ENCODE peak calls at places on chromosome X, in eight cellular contexts. L is BJ, R is glutamatergic neuron, G is astrocyte of the spinal cord, K is transverse colon, H is tibial nerve, T is HFF-Myc, S is cardiac muscle cell. D is an unnamed sample.

GRCh38 chrX:107672955-107673378 is 44.7 kb downstream of the PRPS1 start:
- DNase-seq in L (peak), R (peak), G (peak), K (peak), H (peak), T (no peak), S (peak), D (peak)

GRCh38 chrX:41881166-41881565 is 42.2 kb downstream of the CASK start:
- DNase-seq in L (no peak), R (no peak), G (no peak), K (no peak), H (no peak), T (no peak), S (no peak), D (no peak)

GRCh38 chrX:54495814-54496516 is at the start of gene FGD1:
- DNase-seq in L (no peak), R (peak), G (peak), K (peak), H (peak), T (no peak), S (peak), D (no peak)

GRCh38 chrX:150763810-150764209 is 70.6 kb downstream of the MTMR1 start:
- DNase-seq in L (no peak), R (no peak), G (no peak), K (no peak), H (no peak), T (no peak), S (no peak), D (peak)

GRCh38 chrX:133670394-133670793 is 255.1 kb upstream of the GPC4 start:
- DNase-seq in L (no peak), R (no peak), G (peak), K (no peak), H (no peak), T (no peak), S (peak), D (no peak)

GRCh38 chrX:33045245-33045644 is 166.1 kb downstream of the DMD start:
- DNase-seq in L (no peak), R (no peak), G (no peak), K (no peak), H (no peak), T (no peak), S (no peak), D (no peak)

GRCh38 chrX:100895365-100896075 is 21.4 kb upstream of the NOX1 start:
- DNase-seq in L (no peak), R (peak), G (peak), K (peak), H (no peak), T (no peak), S (peak), D (no peak)

GRCh38 chrX:110847334-110847733 is 51.7 kb upstream of the CHRDL1 start:
- DNase-seq in L (no peak), R (no peak), G (peak), K (no peak), H (no peak), T (no peak), S (peak), D (no peak)

GRCh38 chrX:1807301-1807731 is 192.5 kb downstream of the ASMT start:
- DNase-seq in L (peak), R (peak), G (peak), K (no peak), H (no peak), T (no peak), S (peak), D (no peak)

GRCh38 chrX:95662200-95662599 is 1022.4 kb upstream of the DIAPH2 start:
- DNase-seq in L (no peak), R (no peak), G (no peak), K (no peak), H (no peak), T (no peak), S (no peak), D (no peak)

GRCh38 chrX:318739-319578 is at the start of gene GTPBP6:
- DNase-seq in L (peak), R (peak), G (peak), K (peak), H (peak), T (peak), S (peak), D (peak)

GRCh38 chrX:55489315-55490009 is at the start of gene USP51:
- DNase-seq in L (no peak), R (peak), G (peak), K (peak), H (peak), T (no peak), S (peak), D (peak)

GRCh38 chrX:19064175-19064574 is 58.1 kb downstream of the ADGRG2 start:
- DNase-seq in L (no peak), R (no peak), G (peak), K (no peak), H (no peak), T (no peak), S (no peak), D (no peak)

GRCh38 chrX:132615396-132616131 is 126.7 kb upstream of the MBNL3 start:
- DNase-seq in L (no peak), R (peak), G (peak), K (peak), H (no peak), T (no peak), S (peak), D (no peak)

GRCh38 chrX:152245231-152245630 is 106.9 kb upstream of the MAGEA10 start:
- DNase-seq in L (no peak), R (no peak), G (peak), K (no peak), H (no peak), T (no peak), S (no peak), D (no peak)

GRCh38 chrX:136816970-136817369 is 36.2 kb upstream of the ARHGEF6 start:
- DNase-seq in L (no peak), R (no peak), G (peak), K (no peak), H (no peak), T (no peak), S (no peak), D (no peak)

GRCh38 chrX:13000311-13000811 is 25.5 kb downstream of the TMSB4X start:
- DNase-seq in L (no peak), R (no peak), G (no peak), K (no peak), H (no peak), T (no peak), S (no peak), D (no peak)

GRCh38 chrX:7060444-7060843 is 87.1 kb upstream of the STS start:
- DNase-seq in L (no peak), R (no peak), G (no peak), K (no peak), H (no peak), T (no peak), S (no peak), D (no peak)

GRCh38 chrX:72255445-72255844 is 16.6 kb upstream of the ERCC6L start:
- DNase-seq in L (no peak), R (peak), G (no peak), K (no peak), H (no peak), T (no peak), S (no peak), D (no peak)

GRCh38 chrX:46791927-46792825 is 33.3 kb upstream of the SLC9A7 start:
- DNase-seq in L (peak), R (no peak), G (peak), K (no peak), H (no peak), T (peak), S (no peak), D (no peak)

GRCh38 chrX:134932528-134933217 is 58.1 kb upstream of the SMIM10 start:
- DNase-seq in L (no peak), R (no peak), G (peak), K (no peak), H (no peak), T (no peak), S (no peak), D (no peak)

GRCh38 chrX:147342197-147342596 is 527.7 kb upstream of the CXorf51A start:
- DNase-seq in L (no peak), R (no peak), G (no peak), K (no peak), H (no peak), T (no peak), S (no peak), D (no peak)

GRCh38 chrX:149937881-149938426 is 337 bp downstream of the EOLA2 start:
- DNase-seq in L (no peak), R (peak), G (peak), K (peak), H (no peak), T (no peak), S (no peak), D (no peak)

GRCh38 chrX:9315086-9315485 is 149.8 kb upstream of the TBL1X start:
- DNase-seq in L (no peak), R (no peak), G (no peak), K (no peak), H (no peak), T (no peak), S (no peak), D (no peak)

GRCh38 chrX:85379174-85379907 is at the start of gene POF1B:
- DNase-seq in L (no peak), R (no peak), G (no peak), K (peak), H (no peak), T (no peak), S (no peak), D (no peak)

GRCh38 chrX:34365482-34365881 is 233.4 kb upstream of the FAM47A start:
- DNase-seq in L (no peak), R (no peak), G (peak), K (no peak), H (no peak), T (no peak), S (peak), D (no peak)

GRCh38 chrX:71315917-71316316 is 14.4 kb downstream of the ITGB1BP2 start:
- DNase-seq in L (peak), R (no peak), G (peak), K (no peak), H (no peak), T (no peak), S (no peak), D (no peak)

GRCh38 chrX:51608071-51608470 is 10.6 kb downstream of the CENPVL3 start:
- DNase-seq in L (no peak), R (no peak), G (no peak), K (no peak), H (no peak), T (no peak), S (no peak), D (no peak)

GRCh38 chrX:153708415-153708814 is 15.8 kb downstream of the BCAP31 start:
- DNase-seq in L (peak), R (peak), G (peak), K (peak), H (no peak), T (peak), S (peak), D (peak)

GRCh38 chrX:33726281-33727160 is 405.6 kb downstream of the FAM47A start:
- DNase-seq in L (no peak), R (no peak), G (no peak), K (no peak), H (no peak), T (no peak), S (peak), D (no peak)

GRCh38 chrX:133661962-133662839 is 246.9 kb upstream of the GPC4 start:
- DNase-seq in L (no peak), R (no peak), G (peak), K (no peak), H (no peak), T (no peak), S (no peak), D (no peak)

GRCh38 chrX:63275127-63275526 is 76.0 kb downstream of the SPIN4 start:
- DNase-seq in L (no peak), R (peak), G (no peak), K (peak), H (no peak), T (no peak), S (peak), D (no peak)
- TF ChIP-seq CTCF in L (peak), R (peak), G (peak), K (peak), H (peak), T (peak), S (peak), D (peak)

DNA sequence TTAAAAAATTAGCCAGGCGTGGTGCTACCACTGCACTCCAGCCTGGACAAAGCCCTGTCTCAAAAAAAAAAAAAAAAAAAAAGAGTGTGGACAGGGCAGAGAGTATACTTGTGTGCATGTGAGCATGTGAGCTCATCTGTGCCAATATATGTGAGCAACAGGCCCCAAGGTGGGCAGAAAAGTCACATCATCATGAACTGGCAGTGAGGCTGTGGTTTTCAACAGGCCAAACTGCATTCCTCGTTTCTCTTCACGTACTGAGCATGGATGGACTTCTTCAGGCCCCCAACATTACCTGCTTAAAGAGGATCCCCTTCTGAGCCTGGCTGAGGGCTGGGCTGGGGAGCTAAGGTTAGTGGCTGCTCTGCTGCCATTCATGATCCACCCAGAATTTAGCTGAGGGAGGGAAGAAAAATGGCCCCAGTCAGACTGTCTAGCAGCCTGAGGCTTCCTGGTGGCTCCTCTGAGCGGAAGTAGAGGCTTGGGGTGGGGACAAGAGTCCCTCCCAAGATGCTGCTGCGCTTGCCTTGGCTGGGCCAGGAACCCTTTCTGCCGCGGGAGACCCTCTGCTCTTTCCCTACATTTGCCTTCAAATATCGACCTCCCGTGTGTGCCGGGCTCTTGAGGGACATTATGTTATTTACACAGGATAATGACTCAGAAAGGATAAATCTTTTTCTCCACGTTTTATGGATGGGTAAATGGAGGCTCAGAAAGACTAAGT is 55.0 kb downstream of the DIPK2B start:
- DNase-seq in L (no peak), R (no peak), G (no peak), K (no peak), H (no peak), T (no peak), S (no peak), D (no peak)
- TF ChIP-seq CTCF in L (no peak), R (no peak), G (no peak), K (no peak), H (no peak), T (no peak), S (no peak), D (no peak)

GRCh38 chrX:38770152-38770551 is 31.1 kb upstream of the MID1IP1 start:
- DNase-seq in L (no peak), R (no peak), G (no peak), K (no peak), H (no peak), T (no peak), S (no peak), D (no peak)

GRCh38 chrX:38768079-38768478 is 33.2 kb upstream of the MID1IP1 start:
- DNase-seq in L (no peak), R (no peak), G (peak), K (no peak), H (no peak), T (no peak), S (no peak), D (no peak)
- TF ChIP-seq CTCF in L (peak), R (no peak), G (no peak), K (no peak), H (peak), T (peak), S (peak), D (no peak)

DNA sequence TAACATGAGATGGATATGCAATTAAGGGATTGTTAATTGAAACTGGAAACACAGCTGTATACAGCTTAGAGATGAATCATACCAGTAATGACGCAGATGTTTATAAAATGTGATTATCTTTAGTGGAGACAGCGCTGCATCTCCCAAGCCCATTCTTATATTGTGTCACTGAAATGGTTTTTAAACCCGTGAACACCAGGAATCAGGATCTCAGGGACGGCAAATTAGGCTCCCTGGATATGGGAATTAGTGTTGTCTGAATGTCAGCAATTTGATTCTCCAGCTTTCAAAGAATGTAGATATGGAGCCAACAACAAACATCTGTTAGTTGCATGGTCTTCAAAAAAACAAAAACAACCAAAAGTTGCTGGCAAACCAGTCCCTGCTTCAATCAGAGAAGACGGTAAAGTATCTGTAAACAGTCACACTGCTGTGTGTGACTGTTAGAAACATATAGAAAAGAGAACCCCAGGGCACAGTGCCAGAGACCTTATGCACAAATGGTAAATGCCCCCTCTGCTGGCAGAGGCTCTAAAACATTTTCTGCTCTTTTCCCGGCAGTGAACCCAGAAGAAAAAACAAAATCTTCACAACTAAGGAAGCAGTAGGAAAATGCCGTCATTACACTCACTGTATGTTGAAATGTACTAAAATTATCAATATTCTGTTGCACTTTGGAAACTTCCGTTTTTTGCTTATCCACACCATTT is 351.9 kb upstream of the FTHL17 start:
- DNase-seq in L (peak), R (no peak), G (peak), K (peak), H (peak), T (peak), S (peak), D (no peak)
- TF ChIP-seq CTCF in L (peak), R (peak), G (peak), K (no peak), H (peak), T (peak), S (peak), D (peak)

GRCh38 chrX:119853449-119853848 is 686 bp upstream of the UPF3B start:
- DNase-seq in L (no peak), R (no peak), G (no peak), K (peak), H (no peak), T (no peak), S (no peak), D (no peak)

GRCh38 chrX:119852410-119853353 is at the start of gene UPF3B:
- DNase-seq in L (peak), R (peak), G (peak), K (peak), H (peak), T (peak), S (peak), D (peak)
- TF ChIP-seq CTCF in L (peak), R (no peak), G (no peak), K (no peak), H (no peak), T (no peak), S (no peak), D (peak)

DNA sequence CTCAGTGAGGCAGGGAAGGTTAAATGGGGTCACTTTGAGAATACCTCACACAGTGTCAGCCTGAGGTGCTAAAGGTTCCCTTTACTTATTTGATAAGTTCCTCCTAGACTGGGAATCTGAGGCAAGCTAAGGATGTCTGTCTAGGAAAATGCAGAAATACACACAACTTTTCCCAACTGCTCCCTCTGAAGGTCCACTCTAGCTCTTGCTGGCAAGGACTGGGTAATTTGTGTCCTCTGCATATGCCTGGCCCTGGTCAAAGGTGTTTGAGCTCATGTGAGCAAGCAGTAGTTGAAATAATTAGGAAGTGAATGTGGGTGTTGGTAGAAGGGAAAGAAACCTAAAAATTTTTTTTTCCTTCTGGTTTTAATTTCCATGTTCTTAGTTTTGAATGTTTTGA is 21.3 kb downstream of the TXLNG start:
- DNase-seq in L (no peak), R (no peak), G (peak), K (no peak), H (no peak), T (no peak), S (peak), D (no peak)
- TF ChIP-seq CTCF in L (peak), R (no peak), G (peak), K (no peak), H (no peak), T (peak), S (peak), D (no peak)

DNA sequence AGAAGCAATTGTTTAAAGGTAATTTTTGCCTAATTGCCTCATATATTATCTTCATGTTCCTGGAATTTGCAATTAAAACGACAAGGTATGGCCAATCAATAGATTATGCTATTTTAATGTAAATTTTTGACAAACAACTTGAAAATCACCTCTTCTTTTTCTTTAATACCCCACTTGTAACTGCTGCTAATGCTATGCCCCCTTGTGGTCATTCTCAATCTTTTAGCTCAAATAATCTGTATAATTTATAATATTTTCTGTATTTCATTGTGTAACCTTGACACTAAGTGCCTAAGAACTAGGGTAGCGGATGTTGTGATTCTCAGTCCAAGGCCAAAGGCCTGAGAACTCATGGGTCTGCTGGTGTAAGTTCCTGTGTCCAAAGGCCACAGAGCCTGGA is 831.7 kb upstream of the POU3F4 start:
- DNase-seq in L (no peak), R (no peak), G (no peak), K (no peak), H (no peak), T (no peak), S (no peak), D (no peak)
- TF ChIP-seq CTCF in L (no peak), R (peak), G (no peak), K (peak), H (no peak), T (no peak), S (no peak), D (peak)

DNA sequence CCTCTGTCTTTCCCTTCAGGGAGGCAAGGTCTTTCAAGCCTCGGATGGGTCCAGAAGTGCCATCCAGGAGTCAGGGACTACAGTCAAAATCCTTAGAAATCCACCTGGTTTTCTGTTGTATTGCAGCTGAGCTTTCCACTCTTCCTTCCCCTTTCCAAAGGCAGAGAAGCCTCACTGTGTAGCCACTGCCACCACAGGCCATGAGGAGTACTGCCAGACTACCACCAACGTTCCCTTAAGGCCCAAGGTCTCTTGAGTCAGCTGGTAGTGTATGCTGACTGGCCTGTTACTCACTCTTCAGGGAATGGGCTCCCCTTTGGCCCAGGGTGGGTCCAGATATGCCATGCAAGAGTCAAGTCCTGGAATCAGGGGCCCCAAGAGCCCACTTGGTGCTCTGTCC is 1454.1 kb downstream of the PCDH19 start:
- DNase-seq in L (no peak), R (no peak), G (no peak), K (no peak), H (no peak), T (no peak), S (no peak), D (no peak)
- TF ChIP-seq CTCF in L (no peak), R (no peak), G (no peak), K (no peak), H (no peak), T (no peak), S (no peak), D (no peak)

D was measured in right atrium auricular region.